ENCODE peak calls at places on chromosomes 3 and 15, in ten cellular contexts. C is IMR-90; Z is stimulated activated CD4-positive, alpha-beta T cell treated with anti-CD3 and anti-CD28 coated beads, Interleukin-2, amount 100 ng/mL, for 4 hours; W is NCI-H460; A is NCI-H748 treated with DMSO at 0.1 percent for 48 hours; K is lung; L is left kidney; P is CD8-positive, alpha-beta T cell; R is AML-193; E is ureter. T is an unnamed sample.

GRCh38 chr3:99910752-99911151 is 93.1 kb downstream of the CMSS1 start:
- DNase-seq in C (no peak), Z (no peak), W (no peak), A (no peak), K (no peak), L (no peak), P (no peak), R (no peak), E (no peak), T (no peak)

GRCh38 chr15:69568621-69569020 is 116.0 kb downstream of the RPLP1 start:
- DNase-seq in C (peak; percentile 83), Z (no peak), W (no peak), A (no peak), K (no peak), L (no peak), P (no peak), R (no peak), E (no peak), T (no peak)

GRCh38 chr3:115550285-115550741 is 73.0 kb upstream of the GAP43 start:
- DNase-seq in C (no peak), Z (no peak), W (no peak), A (no peak), K (no peak), L (peak; percentile 2), P (no peak), R (no peak), E (no peak), T (peak; percentile 38)

GRCh38 chr15:40354408-40355171 is 3.4 kb upstream of the DISP2 start:
- DNase-seq in C (peak; percentile 39), Z (no peak), W (no peak), A (no peak), K (no peak), L (peak; percentile 45), P (no peak), R (no peak), E (no peak), T (peak; percentile 42)

GRCh38 chr3:99753268-99753975 is 64.2 kb upstream of the CMSS1 start:
- DNase-seq in C (peak; percentile 86), Z (no peak), W (peak; percentile 37), A (peak; percentile 19), K (no peak), L (peak; percentile 83), P (no peak), R (peak; percentile 55), E (no peak), T (no peak)

GRCh38 chr3:108472011-108472591 is 38.3 kb downstream of the MYH15 start:
- DNase-seq in C (peak; percentile 95), Z (no peak), W (peak; percentile 14), A (no peak), K (no peak), L (no peak), P (no peak), R (no peak), E (no peak), T (no peak)

GRCh38 chr3:190013943-190014924 is 106.5 kb downstream of the P3H2 start:
- DNase-seq in C (no peak), Z (no peak), W (no peak), A (no peak), K (no peak), L (no peak), P (no peak), R (no peak), E (no peak), T (no peak)

GRCh38 chr3:197339841-197340520 is 41.6 kb upstream of the DLG1 start:
- DNase-seq in C (peak; percentile 20), Z (no peak), W (no peak), A (no peak), K (no peak), L (peak; percentile 73), P (peak; percentile 7), R (no peak), E (no peak), T (no peak)

GRCh38 chr15:76996076-76996525 is 1.2 kb downstream of the PSTPIP1 start:
- DNase-seq in C (no peak), Z (no peak), W (no peak), A (no peak), K (no peak), L (no peak), P (no peak), R (no peak), E (no peak), T (no peak)

GRCh38 chr15:73617310-73617709 is 15.9 kb downstream of the NPTN start:
- DNase-seq in C (no peak), Z (no peak), W (no peak), A (no peak), K (no peak), L (peak; percentile 79), P (no peak), R (no peak), E (no peak), T (no peak)

GRCh38 chr3:52128118-52128683 is 26.0 kb downstream of the POC1A start:
- DNase-seq in C (peak; percentile 70), Z (no peak), W (no peak), A (no peak), K (no peak), L (peak; percentile 12), P (no peak), R (no peak), E (no peak), T (no peak)